ENCODE peak calls at places on chromosomes 1 and 21, in four cellular contexts. V is GM12878, O is K562, N is SK-N-SH. C is an unnamed sample.

GRCh38 chr1:24901791-24902470 is 28.1 kb downstream of the RUNX3 start:
- DNase-seq in N (no peak), O (no peak), V (no peak), C (no peak)

GRCh38 chr1:96544051-96544830 is 177.3 kb upstream of the PTBP2 start:
- DNase-seq in N (no peak), O (no peak), V (no peak), C (no peak)

GRCh38 chr1:23537296-23537993 is 6.4 kb upstream of the E2F2 start:
- DNase-seq in V (no peak), O (no peak), N (no peak), C (no peak)

GRCh38 chr1:10648689-10649483 is 147.6 kb downstream of the CASZ1 start:
- DNase-seq in O (peak), V (no peak), N (no peak), C (no peak)

GRCh38 chr1:172727956-172728603 is 69.2 kb downstream of the FASLG start:
- DNase-seq in O (peak), V (no peak), N (peak), C (peak)

GRCh38 chr1:209862598-209863498 is 35.1 kb downstream of the UTP25 start:
- DNase-seq in N (no peak), V (no peak), O (no peak), C (no peak)

GRCh38 chr1:199272690-199273089 is 633.9 kb downstream of the PTPRC start:
- DNase-seq in N (peak), V (peak), O (no peak), C (no peak)

GRCh38 chr1:55214903-55215193 is 316 bp downstream of the USP24 start:
- DNase-seq in O (no peak), N (peak), V (no peak), C (no peak)

GRCh38 chr21:41589131-41589530 is 81.2 kb upstream of the TMPRSS2 start:
- DNase-seq in N (no peak), O (no peak), V (no peak), C (no peak)

GRCh38 chr1:232045571-232045970 is 419.0 kb downstream of the DISC1 start:
- DNase-seq in V (no peak), N (no peak), O (no peak), C (no peak)

GRCh38 chr1:84603941-84604830 is 29.9 kb upstream of the CTBS start:
- DNase-seq in V (no peak), N (no peak), O (peak), C (peak)

GRCh38 chr1:27117733-27118439 is 37.0 kb downstream of the SLC9A1 start:
- DNase-seq in N (no peak), O (no peak), V (no peak), C (no peak)

GRCh38 chr1:17610713-17611112 is 71.2 kb downstream of the ARHGEF10L start:
- DNase-seq in O (no peak), N (no peak), V (no peak), C (no peak)

GRCh38 chr1:58699011-58699762 is 675 bp downstream of the MYSM1 start:
- DNase-seq in V (no peak), O (peak), N (no peak), C (no peak)

GRCh38 chr1:200738348-200738732 is 353 bp upstream of the CAMSAP2 start:
- DNase-seq in O (no peak), N (no peak), V (no peak), C (no peak)

GRCh38 chr1:61110587-61110986 is 28.2 kb downstream of the NFIA start:
- DNase-seq in N (no peak), V (no peak), O (no peak), C (no peak)

GRCh38 chr1:153697873-153698647 is 19.6 kb downstream of the NPR1 start:
- DNase-seq in V (no peak), O (peak), N (peak), C (no peak)

GRCh38 chr1:186008920-186009737 is 274.9 kb downstream of the HMCN1 start:
- DNase-seq in N (no peak), O (no peak), V (no peak), C (no peak)

GRCh38 chr1:191279266-191279800 is 801.7 kb upstream of the BRINP3 start:
- DNase-seq in O (no peak), V (no peak), N (no peak), C (no peak)

GRCh38 chr1:151479462-151479861 is 20.2 kb upstream of the POGZ start:
- DNase-seq in O (no peak), V (no peak), N (no peak), C (no peak)

GRCh38 chr1:155174334-155175280 is 958 bp downstream of the TRIM46 start:
- DNase-seq in N (peak), V (no peak), O (peak), C (no peak)

GRCh38 chr1:65503427-65503826 is 83.0 kb downstream of the LEPR start:
- DNase-seq in V (no peak), O (no peak), N (no peak), C (no peak)

GRCh38 chr21:41210405-41211040 is 42.6 kb downstream of the BACE2 start:
- DNase-seq in V (no peak), O (no peak), N (no peak), C (no peak)

GRCh38 chr21:31162827-31163226 is 124.6 kb upstream of the KRTAP19-8 start:
- DNase-seq in O (no peak), V (no peak), N (peak), C (no peak)

DNA sequence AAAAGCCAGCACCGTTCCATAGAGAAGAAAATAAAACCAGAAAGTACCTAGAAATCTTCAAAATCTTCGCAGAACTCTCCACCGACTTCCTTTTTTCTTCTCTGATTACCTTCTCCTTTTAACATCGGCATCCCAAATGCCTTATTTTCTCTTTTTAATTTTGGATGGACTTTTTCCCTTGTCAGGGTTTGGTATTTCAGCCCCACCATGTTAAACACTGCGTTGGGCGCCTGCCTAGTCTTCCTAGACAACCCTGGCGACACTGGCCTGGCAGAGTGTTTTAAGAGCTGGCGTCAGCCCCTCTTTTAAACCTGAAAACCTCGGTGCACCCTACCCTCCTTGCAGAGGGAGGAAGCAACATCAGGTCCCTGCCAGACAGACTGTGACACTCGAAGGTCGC is 66.0 kb upstream of the EFHD2 start:
- DNase-seq in N (no peak), O (no peak), V (no peak), C (no peak)
- TF ChIP-seq MAX in N (no peak), O (no peak), V (no peak), C (no peak)

DNA sequence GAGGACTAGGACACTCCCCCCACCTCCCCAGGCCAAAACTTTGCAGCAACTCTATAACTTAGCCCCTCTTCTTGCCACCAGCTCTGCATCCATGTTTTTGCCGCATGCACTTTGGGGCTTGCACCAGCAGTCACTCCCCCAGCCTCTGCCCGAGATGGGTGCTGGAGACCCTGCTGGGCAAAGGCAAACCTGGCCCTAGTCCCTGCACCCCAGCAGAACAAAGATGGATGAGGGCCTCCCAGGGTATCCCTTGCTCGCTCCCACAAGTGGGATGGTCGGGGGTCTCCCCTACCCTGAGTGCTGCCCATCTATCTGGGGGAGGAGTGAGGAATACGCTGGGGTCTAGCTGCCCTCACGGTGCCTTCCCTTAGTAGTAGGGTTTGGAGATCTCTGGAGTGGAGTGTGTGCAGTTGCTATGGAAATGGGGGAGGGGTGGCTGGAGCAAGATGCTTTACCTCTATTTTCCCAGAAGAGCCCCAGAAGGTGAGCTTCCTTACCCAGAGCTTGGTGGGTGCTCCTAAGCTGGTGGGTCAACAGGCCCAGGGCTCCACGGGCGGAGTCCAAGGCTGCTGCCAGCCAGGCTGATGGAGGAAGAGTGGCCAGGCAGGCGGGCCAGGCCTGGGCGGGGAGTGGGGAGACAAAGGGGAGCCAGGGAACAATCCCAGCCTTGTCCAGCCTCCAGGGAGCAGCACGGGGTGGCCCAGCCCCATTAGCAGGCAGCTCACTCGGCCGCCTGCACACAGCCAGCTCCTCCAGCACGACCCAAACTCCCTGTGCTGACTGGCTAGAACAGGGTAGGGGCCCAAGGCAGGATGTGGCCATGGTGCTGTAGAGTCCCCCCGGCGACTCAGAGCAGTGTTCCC is at the start of gene PAQR6:
- DNase-seq in N (peak), V (no peak), O (no peak), C (peak)
- TF ChIP-seq CHD2 in N (no peak), V (no peak), O (no peak), C (no peak)

DNA sequence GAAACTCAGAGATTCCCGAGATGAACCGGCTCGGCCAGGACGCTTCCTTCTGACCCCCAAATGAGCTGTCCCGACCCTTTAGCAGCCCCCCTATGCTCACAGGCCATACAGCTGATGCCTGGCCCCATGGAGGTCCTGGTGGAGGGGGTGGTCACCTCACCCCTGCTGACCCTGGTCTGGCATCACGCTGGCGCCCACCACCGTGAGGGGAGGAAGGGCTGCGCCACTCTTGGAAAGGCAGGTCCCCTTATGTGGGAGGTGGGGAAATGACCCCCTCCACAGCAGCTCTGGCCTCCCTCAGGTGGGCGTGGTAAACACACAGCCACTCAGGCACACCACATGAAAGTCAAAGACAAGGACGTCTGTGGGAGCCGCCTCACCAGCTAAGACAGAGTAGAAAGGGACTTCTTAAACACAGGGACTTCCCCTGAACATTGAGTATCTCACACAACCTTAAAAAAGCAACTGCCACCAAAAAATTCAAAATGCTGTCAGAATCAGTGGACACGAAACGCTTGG is 7.0 kb downstream of the GPR157 start:
- DNase-seq in V (peak), N (no peak), O (no peak), C (no peak)
- TF ChIP-seq NFIC in V (no peak), N (no peak), O (no peak), C (no peak)

DNA sequence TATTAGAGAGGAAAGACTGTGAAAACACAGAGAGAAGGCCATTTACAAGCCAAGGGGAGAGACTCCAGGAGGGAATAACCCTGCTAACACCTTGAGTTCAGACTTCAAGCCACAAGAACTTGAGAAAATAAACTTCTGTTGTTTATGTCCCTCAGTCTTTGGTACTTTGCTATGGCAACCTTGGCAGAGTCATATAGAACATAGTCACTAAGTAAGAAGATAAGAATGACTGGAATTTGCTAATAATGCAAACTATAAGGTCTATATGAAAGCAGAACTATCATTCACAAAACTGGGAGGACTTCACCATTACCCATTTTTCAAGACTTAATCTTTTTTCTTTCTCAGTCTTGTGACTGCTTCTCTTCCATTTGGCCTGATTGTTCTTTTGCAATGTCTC is 767.3 kb upstream of the ADAMTS5 start:
- DNase-seq in N (no peak), O (no peak), V (no peak), C (no peak)
- TF ChIP-seq MAX in N (no peak), O (no peak), V (no peak), C (no peak)

DNA sequence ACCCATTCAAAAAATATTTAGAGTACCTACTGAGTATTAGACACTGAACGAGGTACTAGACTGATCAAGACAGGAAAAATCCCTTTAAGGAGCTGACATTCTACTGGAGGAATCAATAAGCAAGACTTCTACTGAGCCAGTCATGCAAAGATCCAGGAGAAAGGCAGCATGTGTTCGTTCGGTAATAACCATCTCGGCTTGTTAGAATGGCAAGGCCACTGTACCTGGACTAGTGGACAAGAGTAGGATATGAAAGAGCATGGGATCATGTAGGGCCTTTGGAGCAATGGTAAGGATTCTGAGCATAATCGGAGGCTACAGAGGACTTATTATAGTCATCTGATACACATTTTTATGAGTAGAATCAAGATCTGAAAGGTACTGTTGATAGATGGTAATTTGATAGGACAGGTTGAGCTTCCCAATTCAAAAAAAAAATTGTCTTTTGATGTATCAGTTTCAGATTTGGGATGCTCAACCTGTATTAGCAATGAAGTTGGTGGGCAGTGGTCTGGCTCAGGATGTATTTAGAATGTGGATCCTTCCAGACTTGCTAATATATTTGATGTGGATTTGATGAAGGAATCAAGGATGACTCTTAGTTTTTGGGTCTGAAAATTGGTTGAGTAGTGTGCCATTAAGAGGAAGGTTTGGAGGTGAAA is 2.3 kb downstream of the COX20 start:
- DNase-seq in N (no peak), V (no peak), O (peak), C (peak)
- TF ChIP-seq CHD2 in N (no peak), V (no peak), O (no peak), C (no peak)

GRCh38 chr1:234768569-234769283 is 158.7 kb upstream of the IRF2BP2 start:
- DNase-seq in V (no peak), N (no peak), O (no peak), C (peak)
- TF ChIP-seq NFIC in V (no peak), N (no peak), O (no peak), C (peak)

GRCh38 chr1:226572325-226572726 is 23.8 kb downstream of the STUM start:
- DNase-seq in V (no peak), O (no peak), N (no peak), C (no peak)

GRCh38 chr1:226568077-226568831 is 19.7 kb downstream of the STUM start:
- DNase-seq in V (no peak), N (peak), O (no peak), C (peak)

GRCh38 chr1:226568975-226569741 is 20.6 kb downstream of the STUM start:
- DNase-seq in O (no peak), V (no peak), N (no peak), C (no peak)

GRCh38 chr1:226571901-226572300 is 23.3 kb downstream of the STUM start:
- DNase-seq in V (no peak), O (no peak), N (no peak), C (no peak)

DNA sequence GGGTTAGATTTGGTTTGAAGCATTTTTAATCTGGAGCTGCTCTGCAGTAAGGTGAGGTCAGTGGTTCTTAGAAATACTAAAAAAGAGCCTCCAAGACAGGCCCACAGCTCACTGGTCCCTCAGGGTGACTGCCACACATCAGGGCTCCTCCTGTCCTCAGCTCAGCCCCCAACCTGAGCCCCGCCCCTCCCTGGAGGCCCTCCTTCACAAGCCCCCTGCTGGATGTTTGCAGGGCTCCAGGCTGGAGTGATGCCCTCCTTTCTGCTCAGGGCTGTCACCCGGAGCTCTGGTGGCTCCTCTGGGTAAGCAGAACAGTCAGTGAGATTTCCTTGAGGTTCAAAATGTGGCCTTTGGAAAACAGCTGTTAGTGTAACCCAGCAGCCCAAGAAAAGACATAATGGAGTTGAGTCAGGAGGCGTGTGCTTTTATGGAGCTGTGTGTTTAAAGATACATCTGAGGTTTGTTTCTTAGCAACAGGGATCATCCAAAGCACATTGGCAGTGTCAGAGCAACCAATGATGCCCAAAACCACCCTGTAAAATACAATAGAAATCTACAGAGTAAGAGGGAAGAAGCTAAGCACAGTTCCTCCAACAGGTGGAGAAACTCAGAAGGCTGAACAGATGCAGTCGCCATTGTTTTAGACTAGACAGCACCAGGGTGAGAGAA is 21.4 kb downstream of the STUM start:
- DNase-seq in V (no peak), O (peak), N (peak), C (peak)
- TF ChIP-seq MAX in V (no peak), O (no peak), N (no peak), C (no peak)

GRCh38 chr1:202590975-202591411 is 119.3 kb downstream of the SYT2 start:
- DNase-seq in V (no peak), O (no peak), N (no peak), C (no peak)

GRCh38 chr1:202590119-202590518 is 120.1 kb downstream of the SYT2 start:
- DNase-seq in N (no peak), V (no peak), O (no peak), C (no peak)

GRCh38 chr1:202588644-202589189 is 121.5 kb downstream of the SYT2 start:
- DNase-seq in N (no peak), O (no peak), V (no peak), C (peak)

GRCh38 chr1:202587859-202588480 is 122.3 kb downstream of the SYT2 start:
- DNase-seq in O (no peak), V (no peak), N (no peak), C (no peak)

DNA sequence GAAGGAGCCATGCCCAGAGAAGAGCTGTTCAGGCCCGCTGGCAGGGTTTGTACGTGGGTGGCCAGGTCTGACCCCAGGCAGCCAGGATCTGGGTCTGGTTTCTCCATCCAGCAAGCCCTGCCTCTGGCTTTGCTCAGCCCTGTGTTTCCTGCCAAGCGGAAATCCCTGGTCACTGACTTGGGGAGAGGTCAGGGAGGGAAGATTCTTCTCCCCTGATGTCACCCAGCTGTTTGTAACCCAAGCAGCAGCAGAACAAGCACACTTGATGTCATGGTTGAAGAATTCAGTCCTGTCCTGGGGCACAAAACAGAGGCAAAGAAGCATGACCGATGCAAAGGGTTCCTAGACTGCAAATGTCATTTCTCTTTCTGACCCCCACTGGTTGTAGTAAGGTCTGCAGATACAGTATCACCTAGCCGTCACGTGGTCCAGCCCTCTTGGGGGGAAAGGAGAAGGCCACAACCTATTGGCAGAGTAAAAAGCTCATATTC is 121.0 kb downstream of the SYT2 start:
- DNase-seq in V (no peak), O (no peak), N (peak), C (peak)
- TF ChIP-seq CHD2 in V (no peak), O (no peak), N (peak), C (no peak)

C was measured in HepG2.